ENCODE peak calls at places on chromosomes 11 and 22, in five cellular contexts. W, F, X, E and O are unnamed samples.

GRCh38 chr22:42964994-42965699 is 49.8 kb downstream of the PACSIN2 start:
- DNase-seq in W (no peak), X (peak), E (no peak), F (no peak), O (no peak)

GRCh38 chr11:67504023-67504949 is 877 bp downstream of the PITPNM1 start:
- DNase-seq in W (peak), F (peak), E (peak), X (no peak), O (no peak)

GRCh38 chr11:132895340-132895739 is 637.0 kb downstream of the OPCML start:
- DNase-seq in E (no peak), F (no peak), W (no peak), X (no peak), O (no peak)

GRCh38 chr11:134134167-134134566 is 65.3 kb downstream of the JAM3 start:
- DNase-seq in X (no peak), W (no peak), F (no peak), E (no peak), O (no peak)

GRCh38 chr22:50712341-50713007 is 25.5 kb upstream of the ACR start:
- DNase-seq in X (no peak), F (no peak), W (no peak), E (no peak), O (no peak)

GRCh38 chr11:118437736-118438125 is 1.4 kb downstream of the KMT2A start:
- DNase-seq in E (peak), W (peak), F (peak), X (peak), O (no peak)

GRCh38 chr11:58513747-58514367 is 6.0 kb upstream of the OR5B21 start:
- DNase-seq in X (peak), F (peak), W (peak), E (peak), O (no peak)

GRCh38 chr11:111155021-111155420 is 90.5 kb upstream of the POU2AF2 start:
- DNase-seq in W (no peak), E (no peak), F (no peak), X (no peak), O (no peak)

GRCh38 chr11:126172596-126173038 is 38.8 kb downstream of the RPUSD4 start:
- DNase-seq in F (no peak), W (no peak), E (no peak), X (no peak), O (no peak)

GRCh38 chr11:41578421-41579047 is 119.1 kb upstream of the LRRC4C start:
- DNase-seq in E (no peak), F (no peak), X (no peak), W (no peak), O (no peak)
- TF ChIP-seq FOXM1 in E (no peak), F (no peak), X (no peak), W (no peak), O (no peak)

DNA sequence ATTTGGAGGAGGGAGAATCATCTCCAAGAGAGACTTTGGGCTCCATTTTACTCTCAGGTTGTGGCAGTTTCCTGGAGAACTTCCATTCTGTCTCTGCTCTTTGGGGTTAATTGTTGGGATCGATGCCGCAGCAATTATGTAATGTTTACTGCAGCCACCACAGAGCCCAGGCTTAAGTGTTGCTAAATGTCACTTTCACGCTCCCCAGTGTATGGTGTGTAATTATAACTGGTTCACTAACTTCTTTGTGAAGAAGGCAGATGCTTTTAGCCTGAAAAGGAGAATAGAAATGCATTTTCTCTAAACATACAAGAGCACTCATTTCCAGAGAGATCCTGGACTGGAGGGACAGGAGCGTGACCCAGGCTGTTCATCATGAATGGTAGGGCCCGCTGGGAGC is 132.2 kb upstream of the PLET1 start:
- DNase-seq in E (no peak), X (no peak), F (no peak), W (no peak), O (no peak)
- TF ChIP-seq FOXM1 in E (no peak), X (no peak), F (no peak), W (no peak), O (no peak)

GRCh38 chr11:44305149-44305642 is 4.7 kb downstream of the ALX4 start:
- DNase-seq in X (no peak), F (no peak), W (no peak), E (no peak), O (no peak)

GRCh38 chr11:44300881-44301855 is 8.8 kb downstream of the ALX4 start:
- DNase-seq in F (no peak), W (no peak), E (no peak), X (no peak), O (no peak)

GRCh38 chr11:44304091-44305084 is 5.6 kb downstream of the ALX4 start:
- DNase-seq in X (no peak), F (no peak), E (peak), W (no peak), O (no peak)

GRCh38 chr11:44301856-44302231 is 8.1 kb downstream of the ALX4 start:
- DNase-seq in E (no peak), W (no peak), X (no peak), F (peak), O (no peak)

DNA sequence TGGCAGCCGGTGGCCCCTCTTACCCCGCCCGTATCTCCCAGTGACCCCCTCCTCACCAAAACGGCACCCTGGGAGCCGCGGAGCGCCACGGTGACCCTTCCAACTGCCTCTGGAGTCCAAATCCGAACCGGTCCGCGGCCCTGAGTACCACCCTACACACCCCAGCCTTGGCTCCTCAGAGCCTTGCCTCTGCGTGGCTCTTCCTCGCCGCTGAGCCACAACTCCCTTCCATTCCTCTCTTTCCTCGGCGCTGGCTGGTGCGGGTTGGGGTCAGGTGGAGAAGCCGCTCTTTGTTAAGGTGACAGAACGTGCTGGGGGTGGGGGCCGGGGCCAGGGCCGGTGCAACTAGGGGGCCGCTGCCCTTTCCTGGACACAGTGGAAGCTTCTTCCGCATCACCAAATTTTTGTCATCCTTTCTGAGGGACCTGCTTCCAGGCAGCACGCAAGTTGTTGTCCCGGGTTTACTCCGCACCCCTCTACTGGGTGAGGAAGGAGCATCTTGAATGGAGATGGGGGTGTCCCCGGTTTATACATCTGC is 6.5 kb downstream of the ALX4 start:
- DNase-seq in F (no peak), X (no peak), E (peak), W (no peak), O (no peak)
- TF ChIP-seq FOXM1 in F (no peak), X (no peak), E (no peak), W (no peak), O (no peak)

DNA sequence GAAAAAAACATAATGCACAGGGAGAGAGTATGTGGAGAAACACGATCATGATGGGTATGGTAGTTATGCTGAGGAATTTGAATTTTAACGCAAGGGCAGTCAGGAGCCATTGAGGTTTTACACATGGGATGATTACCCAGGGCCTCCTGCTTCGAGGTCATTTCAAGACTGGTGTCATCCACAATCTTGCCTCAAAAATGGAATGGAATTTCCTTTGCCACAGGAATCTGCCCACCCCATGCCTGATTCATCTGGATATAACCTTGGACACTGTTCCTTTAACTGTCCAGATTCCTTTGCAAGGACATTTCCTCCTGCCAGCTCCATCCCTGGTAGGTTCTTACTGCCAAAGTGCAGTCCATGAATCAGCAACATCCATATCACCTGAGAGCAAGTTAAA is 655.9 kb upstream of the TENM4 start:
- DNase-seq in W (no peak), E (no peak), X (no peak), F (no peak), O (no peak)
- TF ChIP-seq FOXM1 in W (no peak), E (no peak), X (no peak), F (no peak), O (no peak)

DNA sequence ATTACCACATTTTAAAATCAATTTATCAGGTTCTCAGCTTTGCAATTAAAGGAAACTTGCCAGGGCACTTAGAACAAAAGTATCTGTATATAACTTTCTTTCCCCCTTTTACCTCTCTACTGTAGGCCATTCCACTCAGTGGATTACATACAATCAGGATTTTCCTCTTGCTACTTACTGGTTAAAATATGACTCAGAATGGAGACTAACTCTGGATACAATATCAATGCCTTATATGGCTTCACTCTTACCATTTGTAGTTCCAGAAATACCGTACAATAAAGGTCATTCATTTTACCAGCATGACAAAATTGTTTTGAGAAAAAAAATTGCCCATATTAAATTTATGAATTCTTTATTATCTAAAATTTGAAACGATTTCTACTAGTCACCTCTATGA is 706.8 kb downstream of the KCNA4 start:
- DNase-seq in F (no peak), W (no peak), X (no peak), E (no peak), O (no peak)
- TF ChIP-seq FOXM1 in F (no peak), W (no peak), X (no peak), E (peak), O (no peak)

GRCh38 chr22:26106412-26106811 is 62.9 kb upstream of the SEZ6L start:
- DNase-seq in F (no peak), W (no peak), E (peak), X (no peak), O (no peak)

GRCh38 chr22:26109686-26110315 is 59.5 kb upstream of the SEZ6L start:
- DNase-seq in F (no peak), X (no peak), W (no peak), E (no peak), O (no peak)
- TF ChIP-seq FOXM1 in F (no peak), X (no peak), W (no peak), E (no peak), O (no peak)

GRCh38 chr11:14026961-14027360 is 64.4 kb downstream of the SPON1 start:
- DNase-seq in X (no peak), E (no peak), F (no peak), W (no peak), O (no peak)

GRCh38 chr11:14029415-14029814 is 66.9 kb downstream of the SPON1 start:
- DNase-seq in W (no peak), F (no peak), E (no peak), X (no peak), O (no peak)

DNA sequence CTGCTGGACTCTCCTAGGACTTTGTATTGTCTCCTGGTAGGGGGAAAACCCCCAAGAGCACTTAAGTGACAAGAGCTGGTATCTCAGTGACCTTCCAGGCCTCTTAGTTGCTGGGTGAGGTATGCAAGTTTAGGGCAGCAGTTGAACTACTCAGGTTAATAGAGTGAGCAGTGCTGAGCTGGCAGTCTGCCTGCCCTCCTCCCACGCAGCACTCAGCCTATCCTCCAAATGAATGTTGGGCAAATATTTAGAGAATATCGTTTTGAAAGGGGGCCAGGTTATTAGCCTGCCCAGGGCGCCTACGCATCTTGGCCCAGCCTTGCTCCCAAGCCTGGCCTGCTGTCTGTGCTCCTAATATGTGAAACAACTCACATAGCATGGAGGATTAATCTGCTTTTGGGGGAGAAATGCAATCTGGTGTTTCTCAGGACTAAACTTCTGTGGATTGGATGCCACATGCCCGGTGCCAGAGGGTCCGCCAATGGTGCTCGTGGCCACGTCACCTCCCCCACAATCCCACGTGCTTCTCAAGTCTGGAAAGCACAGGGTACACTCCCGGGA is 67.5 kb downstream of the SPON1 start:
- DNase-seq in X (no peak), F (no peak), W (no peak), E (no peak), O (no peak)
- TF ChIP-seq FOXM1 in X (no peak), F (no peak), W (no peak), E (no peak), O (no peak)

GRCh38 chr11:88474655-88475054 is 137.1 kb upstream of the CTSC start:
- DNase-seq in X (no peak), E (no peak), W (no peak), F (no peak), O (no peak)

GRCh38 chr11:88475991-88476418 is 138.5 kb upstream of the CTSC start:
- DNase-seq in X (no peak), W (no peak), E (no peak), F (no peak), O (no peak)

GRCh38 chr11:88482871-88483301 is 145.3 kb upstream of the CTSC start:
- DNase-seq in W (no peak), F (no peak), X (no peak), E (no peak), O (no peak)

GRCh38 chr11:88480217-88480616 is 142.7 kb upstream of the CTSC start:
- DNase-seq in X (no peak), F (no peak), E (no peak), W (no peak), O (no peak)

GRCh38 chr11:88478136-88478785 is 140.7 kb upstream of the CTSC start:
- DNase-seq in E (no peak), W (no peak), X (no peak), F (no peak), O (no peak)
- TF ChIP-seq FOXM1 in E (no peak), W (no peak), X (no peak), F (no peak), O (no peak)

GRCh38 chr22:46051646-46052045 is 74.7 kb upstream of the WNT7B start:
- DNase-seq in F (no peak), X (no peak), E (no peak), W (no peak), O (no peak)

GRCh38 chr22:46049726-46050450 is 72.9 kb upstream of the WNT7B start:
- DNase-seq in W (no peak), F (no peak), E (no peak), X (no peak), O (no peak)

GRCh38 chr22:46052331-46052771 is 75.4 kb upstream of the WNT7B start:
- DNase-seq in X (no peak), W (no peak), E (no peak), F (no peak), O (no peak)

GRCh38 chr22:46050916-46051614 is 74.1 kb upstream of the WNT7B start:
- DNase-seq in X (no peak), F (no peak), E (no peak), W (no peak), O (no peak)

DNA sequence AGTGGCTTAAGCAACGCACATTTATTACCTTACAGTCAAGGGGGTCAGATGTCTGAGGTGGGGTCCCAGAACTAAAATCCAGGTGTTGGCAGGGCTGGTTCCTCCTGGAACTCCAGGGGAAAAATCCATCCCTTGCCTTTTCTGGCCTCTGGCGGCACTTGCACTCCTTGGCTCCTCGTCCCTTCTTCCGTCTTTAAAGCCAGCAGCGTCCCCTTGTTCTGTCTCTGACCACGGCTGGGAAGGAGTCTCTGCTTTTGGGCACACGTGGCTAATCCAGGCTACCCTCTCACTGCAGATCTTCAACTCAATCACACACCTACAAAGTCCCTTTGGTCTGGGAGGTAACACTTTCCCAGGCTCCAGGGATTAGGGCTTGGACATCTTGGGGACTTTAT is 73.5 kb upstream of the WNT7B start:
- DNase-seq in W (no peak), E (no peak), F (no peak), X (no peak), O (no peak)
- TF ChIP-seq FOXM1 in W (no peak), E (no peak), F (no peak), X (no peak), O (no peak)

GRCh38 chr11:69861901-69862300 is 42.7 kb upstream of the FGF3 start:
- DNase-seq in E (no peak), W (no peak), X (no peak), F (no peak), O (no peak)
- TF ChIP-seq FOXM1 in E (no peak), W (no peak), X (no peak), F (no peak), O (no peak)